ENCODE peak calls at places on chromosomes 6 and 20, in five cellular contexts. C is mesenchymal stem cell; X is tibial artery; U is CD8-positive, alpha-beta memory T cell; P is MM.1S. H is an unnamed sample. For H3K9me3, the result is how much of the 10 kb centered on the place peaks cover.

GRCh38 chr6:25874118-25874517 is at the start of gene SLC17A3:
- DNase-seq in X (no peak), C (no peak), U (no peak), P (no peak), H (no peak)

GRCh38 chr6:108945686-108946158 is 97.5 kb downstream of the ARMC2 start:
- DNase-seq in U (no peak), X (peak), P (no peak), C (no peak), H (no peak)

GRCh38 chr6:128482642-128483041 is 37.8 kb downstream of the PTPRK start:
- DNase-seq in P (no peak), C (no peak), U (no peak), X (no peak), H (no peak)

GRCh38 chr6:21666200-21666671 is 72.7 kb downstream of the SOX4 start:
- DNase-seq in P (no peak), X (no peak), C (no peak), U (no peak), H (no peak)

GRCh38 chr6:54700158-54700557 is 146.4 kb upstream of the FAM83B start:
- DNase-seq in C (no peak), U (no peak), X (no peak), P (no peak), H (no peak)

GRCh38 chr20:53001502-53002301 is 29.5 kb downstream of the TSHZ2 start:
- DNase-seq in U (no peak), X (no peak), C (peak), P (peak), H (no peak)

GRCh38 chr6:624979-625378 is 31.9 kb downstream of the HUS1B start:
- DNase-seq in P (no peak), X (no peak), C (peak), U (no peak), H (no peak)

GRCh38 chr20:58237318-58238182 is 9.1 kb upstream of the ANKRD60 start:
- DNase-seq in C (peak), P (no peak), U (no peak), X (no peak), H (no peak)

GRCh38 chr6:45946352-45946751 is 69.3 kb downstream of the CLIC5 start:
- DNase-seq in U (no peak), X (no peak), P (no peak), C (peak), H (no peak)

GRCh38 chr6:22323848-22324247 is 27.0 kb upstream of the PRL start:
- DNase-seq in X (no peak), U (no peak), P (no peak), C (peak), H (no peak)

GRCh38 chr6:122609881-122610689 is at the start of gene PKIB:
- DNase-seq in C (peak), P (peak), U (no peak), X (peak), H (peak)

GRCh38 chr6:43391448-43392031 is 22.1 kb upstream of the ZNF318 start:
- DNase-seq in P (no peak), U (peak), X (no peak), C (peak), H (peak)

GRCh38 chr6:73656501-73657145 is 2.8 kb upstream of the SLC17A5 start:
- DNase-seq in P (no peak), X (no peak), C (no peak), U (no peak), H (no peak)

GRCh38 chr6:13649393-13649792 is 34.3 kb downstream of the NOL7 start:
- DNase-seq in X (no peak), C (no peak), P (no peak), U (no peak), H (no peak)

GRCh38 chr6:135474362-135474761 is 23.2 kb downstream of the AHI1 start:
- DNase-seq in C (no peak), U (no peak), P (no peak), X (no peak), H (no peak)

GRCh38 chr6:108476381-108476780 is 84.3 kb upstream of the FOXO3 start:
- DNase-seq in X (no peak), U (no peak), C (no peak), P (no peak), H (no peak)

GRCh38 chr20:46289416-46289815 is 18.9 kb downstream of the CDH22 start:
- DNase-seq in X (no peak), C (no peak), P (no peak), U (no peak), H (no peak)

GRCh38 chr20:18705490-18705889 is 108.1 kb upstream of the SCP2D1 start:
- DNase-seq in P (no peak), C (peak), U (no peak), X (no peak), H (no peak)

GRCh38 chr6:33696538-33697518 is 14.7 kb downstream of the UQCC2 start:
- DNase-seq in P (no peak), C (peak), X (no peak), U (no peak), H (no peak)

DNA sequence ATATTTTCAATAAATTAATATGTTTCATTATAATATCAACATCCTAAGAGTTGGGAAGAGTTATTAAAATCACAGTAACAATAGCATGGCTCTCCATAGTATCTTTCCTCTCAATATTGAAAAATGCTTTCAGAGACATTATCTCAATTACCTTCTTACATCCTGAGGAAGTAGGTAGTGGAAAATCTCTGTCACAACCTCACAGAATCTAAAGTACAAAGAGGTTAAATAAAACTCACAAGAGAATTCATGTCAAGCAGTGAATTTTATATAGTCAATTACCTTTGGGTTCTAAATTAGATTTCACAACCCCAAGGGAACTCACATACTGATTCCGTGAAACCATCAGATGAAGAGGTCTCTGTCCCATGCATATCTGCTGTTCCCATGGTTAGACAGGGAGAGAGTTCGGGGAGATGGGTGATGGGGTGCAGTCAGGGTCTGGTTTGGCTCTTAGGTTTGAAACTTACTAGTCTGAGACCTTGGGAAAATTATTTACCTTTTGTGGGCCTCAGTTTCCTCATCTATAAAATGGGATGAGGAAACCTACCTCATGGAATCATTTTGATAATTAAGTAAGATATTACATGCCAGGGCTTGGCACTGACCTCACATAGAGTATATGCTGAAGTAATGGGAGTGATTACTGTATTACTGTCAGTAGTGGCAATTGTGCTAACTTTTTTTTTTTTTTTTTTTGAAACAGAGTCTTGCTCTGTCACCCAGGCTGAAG is 74.0 kb upstream of the SNX9 start:
- DNase-seq in C (no peak), P (no peak), U (no peak), X (no peak), H (no peak)
- H3K9me3 ChIP-seq in C (under half), P (under half), U (under half), X (under half), H (under half)

DNA sequence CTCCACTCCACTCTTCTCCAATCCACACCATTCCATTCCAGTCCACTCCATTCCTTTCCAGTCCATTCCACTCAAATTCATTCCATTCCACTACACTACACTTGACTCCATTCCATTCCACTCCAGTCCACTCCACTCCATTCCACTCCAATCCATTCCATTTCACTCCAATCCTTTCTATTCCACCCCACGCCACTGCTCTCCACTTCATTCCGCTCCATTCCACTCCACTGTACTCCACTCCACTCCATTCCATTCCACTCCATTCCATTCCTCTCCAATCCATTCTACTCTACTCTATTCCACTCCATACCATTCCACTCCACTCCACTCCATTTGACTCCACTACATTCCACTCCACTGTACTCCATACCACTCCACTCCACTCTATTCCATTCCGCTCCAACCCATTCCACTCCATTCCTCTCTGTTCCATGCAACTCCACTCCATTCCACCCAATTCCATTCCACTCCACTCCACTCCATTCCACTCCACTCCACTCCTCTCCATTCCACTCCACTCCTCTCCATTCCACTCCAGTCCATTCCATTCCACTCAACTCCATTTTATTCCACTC is 23.4 kb upstream of the DEFB125 start:
- DNase-seq in P (no peak), C (no peak), U (no peak), X (no peak), H (no peak)
- H3K9me3 ChIP-seq in P (under half), C (under half), U (under half), X (under half), H (under half)

GRCh38 chr6:164291224-164291623 is 876.7 kb downstream of the QKI start:
- DNase-seq in P (no peak), C (no peak), U (no peak), X (no peak), H (no peak)

DNA sequence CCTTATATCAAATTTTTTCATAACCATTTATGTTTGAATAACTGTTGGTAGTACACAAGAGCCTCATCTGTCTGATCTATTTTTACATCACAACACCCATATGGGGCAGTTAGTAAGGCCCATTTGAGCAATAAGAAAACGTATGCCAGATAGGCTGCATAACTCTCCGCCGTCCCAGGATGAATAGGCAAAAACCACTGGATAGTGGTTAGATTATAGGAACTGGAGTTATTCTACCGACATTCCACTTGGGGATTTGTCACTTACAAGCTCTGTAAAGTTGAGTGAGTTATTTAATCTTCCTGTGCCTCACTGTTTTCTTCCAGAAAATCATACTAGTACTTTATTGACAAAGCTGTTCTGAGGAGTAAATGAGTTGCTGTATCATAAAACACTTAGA is 881.9 kb downstream of the QKI start:
- DNase-seq in U (no peak), C (no peak), X (no peak), P (no peak), H (no peak)
- H3K9me3 ChIP-seq in U (under half), C (under half), X (under half), P (under half), H (under half)

GRCh38 chr6:162046324-162046723 is 681.2 kb downstream of the PRKN start:
- DNase-seq in U (no peak), X (no peak), C (no peak), P (no peak), H (no peak)
- H3K9me3 ChIP-seq in U (under half), X (under half), C (under half), P (under half), H (under half)

GRCh38 chr6:140494321-140495085 is 1120.1 kb upstream of the CITED2 start:
- DNase-seq in P (no peak), X (no peak), C (peak), U (no peak), H (no peak)
- H3K9me3 ChIP-seq in P (under half), X (under half), C (under half), U (under half), H (under half)

DNA sequence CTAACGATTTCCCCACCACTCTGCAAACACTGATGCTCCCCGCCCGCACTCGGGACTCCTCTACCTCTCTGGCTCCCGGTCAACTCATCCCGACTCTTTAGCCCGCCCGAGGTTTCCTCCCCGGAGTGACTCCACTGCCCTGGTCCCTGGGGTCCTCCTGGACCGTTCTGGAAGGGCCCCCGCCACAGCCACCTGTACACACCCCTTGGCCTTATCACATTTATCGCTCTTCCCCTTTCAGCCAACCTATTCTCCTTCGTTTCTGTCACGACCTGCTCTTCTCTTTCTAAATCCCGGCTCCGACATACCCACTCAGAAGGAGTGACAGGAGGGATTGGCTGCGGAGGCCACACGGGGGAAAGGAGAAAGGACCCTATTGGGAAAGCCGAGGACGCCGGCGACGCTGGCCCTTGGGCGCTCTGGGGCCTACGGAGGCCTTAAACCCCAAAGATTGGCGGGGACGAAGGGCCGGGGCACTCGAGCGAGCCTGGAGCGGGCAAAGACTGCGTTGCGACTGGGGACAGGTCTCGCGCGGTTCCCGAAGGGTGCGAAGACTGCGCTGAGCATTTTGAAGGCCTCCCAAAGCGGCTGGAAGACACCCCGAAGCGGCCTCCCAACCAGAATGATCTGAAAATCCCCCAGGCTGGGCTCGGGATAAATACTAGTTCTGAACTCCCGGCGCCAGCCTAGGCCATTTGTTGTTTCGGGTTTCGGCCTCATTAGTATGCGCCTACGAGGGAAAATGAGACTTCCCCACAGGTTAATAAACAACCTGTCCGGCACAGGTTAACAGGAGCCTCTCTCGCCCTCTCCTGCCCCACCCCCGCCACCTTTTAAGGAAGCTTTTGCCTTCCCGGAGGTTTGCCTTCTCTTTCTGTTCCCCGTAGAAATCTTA is 9.2 kb downstream of the SIM1 start:
- DNase-seq in U (no peak), C (no peak), X (no peak), P (no peak), H (no peak)
- H3K9me3 ChIP-seq in U (under half), C (under half), X (under half), P (under half), H (under half)

GRCh38 chr6:168273483-168274045 is 46.0 kb downstream of the DACT2 start:
- DNase-seq in X (peak), C (no peak), P (no peak), U (no peak), H (no peak)
- H3K9me3 ChIP-seq in X (under half), C (under half), P (under half), U (under half), H (under half)

GRCh38 chr20:12409501-12409900 is 491.8 kb downstream of the BTBD3 start:
- DNase-seq in U (no peak), C (no peak), P (no peak), X (no peak), H (no peak)
- H3K9me3 ChIP-seq in U (under half), C (under half), P (under half), X (under half), H (under half)

H was measured in effector memory CD4-positive, alpha-beta T cell.